ENCODE peak calls at places on chromosomes 3 and 15, in eight cellular contexts. M, H, T, O, E, Z, D and V are unnamed samples.
A peak's percentile ranks its signal among the peaks of the same experiment; 100 is the strongest.

GRCh38 chr3:15629860-15630597 is 28.5 kb downstream of the BTD start:
- DNase-seq in D (peak; percentile 35), H (peak; percentile 77), Z (peak; percentile 74), O (peak; percentile 85), T (peak; percentile 93), M (peak; percentile 92), E (peak; percentile 94), V (no peak)

GRCh38 chr3:166829896-166830295 is 550.2 kb downstream of the ZBBX start:
- DNase-seq in D (no peak), T (peak; percentile 9), E (no peak), Z (no peak), H (no peak), O (no peak), M (no peak), V (no peak)

GRCh38 chr15:66124626-66125025 is 128.9 kb downstream of the MEGF11 start:
- DNase-seq in T (no peak), O (no peak), M (no peak), H (no peak), D (no peak), Z (no peak), E (no peak), V (no peak)

GRCh38 chr3:128383316-128384235 is 83.1 kb downstream of the DNAJB8 start:
- DNase-seq in O (peak; percentile 77), E (peak; percentile 26), M (no peak), D (peak; percentile 41), T (peak; percentile 72), Z (peak; percentile 70), H (peak; percentile 52), V (peak; percentile 80)

GRCh38 chr3:138441742-138442141 is 7.3 kb downstream of the ESYT3 start:
- DNase-seq in H (no peak), M (no peak), D (no peak), T (no peak), Z (no peak), O (no peak), E (no peak), V (no peak)

GRCh38 chr15:75666823-75667501 is 19.2 kb downstream of the SNX33 start:
- DNase-seq in D (no peak), T (peak; percentile 97), H (peak; percentile 70), M (no peak), E (peak; percentile 99), O (no peak), Z (peak; percentile 49), V (peak; percentile 82)

GRCh38 chr15:66483131-66483566 is 14.4 kb downstream of the SNAPC5 start:
- DNase-seq in D (no peak), M (no peak), E (peak; percentile 48), H (no peak), T (peak; percentile 80), Z (no peak), O (no peak), V (peak; percentile 64)

GRCh38 chr15:52186651-52187486 is 4.3 kb downstream of the GNB5 start:
- DNase-seq in Z (no peak), M (peak; percentile 16), T (peak; percentile 42), H (peak; percentile 37), D (no peak), E (no peak), O (no peak), V (no peak)

GRCh38 chr3:196694941-196695848 is 16.9 kb downstream of the CEP19 start:
- DNase-seq in M (no peak), H (no peak), E (no peak), D (peak; percentile 27), T (no peak), Z (no peak), O (no peak), V (no peak)

GRCh38 chr3:98900265-98901031 is 1.0 kb downstream of the DCBLD2 start:
- DNase-seq in Z (no peak), M (no peak), O (no peak), H (no peak), E (no peak), T (no peak), D (no peak), V (no peak)

GRCh38 chr15:32909431-32909830 is 191.6 kb downstream of the GREM1 start:
- DNase-seq in E (peak; percentile 57), O (no peak), T (peak; percentile 34), H (no peak), D (no peak), M (no peak), Z (no peak), V (no peak)